ENCODE peak calls at places on chromosomes 7 and 10, in four cellular contexts. V, O, M and Y are unnamed samples.

GRCh38 chr7:140857048-140857447 is 67.7 kb downstream of the BRAF start:
- DNase-seq in V (no peak), M (peak; percentile 3), O (no peak), Y (no peak)

GRCh38 chr10:120630266-120630665 is 173.2 kb downstream of the PLPP4 start:
- DNase-seq in M (no peak), O (no peak), V (no peak), Y (no peak)

GRCh38 chr7:129375221-129375938 is 58.9 kb upstream of the STRIP2 start:
- DNase-seq in V (no peak), M (no peak), O (no peak), Y (no peak)

GRCh38 chr7:117114272-117114671 is 161.0 kb downstream of the ST7 start:
- DNase-seq in O (no peak), V (no peak), M (no peak), Y (no peak)

GRCh38 chr10:84683980-84684740 is 355.8 kb downstream of the CCSER2 start:
- DNase-seq in V (peak; percentile 60), M (no peak), O (no peak), Y (no peak)

GRCh38 chr10:88783734-88784133 is 18.8 kb upstream of the LIPM start:
- DNase-seq in O (no peak), V (no peak), M (no peak), Y (no peak)

GRCh38 chr7:3042861-3043489 is 692 bp downstream of the CARD11 start:
- DNase-seq in O (no peak), M (no peak), V (peak; percentile 40), Y (no peak)

GRCh38 chr10:91313761-91314520 is 93.5 kb downstream of the PCGF5 start:
- DNase-seq in M (peak; percentile 73), V (peak; percentile 34), O (no peak), Y (no peak)

GRCh38 chr7:28114056-28114455 is 66.5 kb downstream of the JAZF1 start:
- DNase-seq in M (no peak), O (no peak), V (no peak), Y (no peak)

GRCh38 chr10:102455893-102456471 is 4.6 kb upstream of the C10orf95 start:
- DNase-seq in O (no peak), M (peak; percentile 93), V (peak; percentile 84), Y (no peak)

GRCh38 chr7:6691609-6692106 is 15.1 kb downstream of the ZNF12 start:
- DNase-seq in O (no peak), M (peak; percentile 40), V (peak; percentile 15), Y (no peak)

GRCh38 chr10:9301554-9301953 is 1247.1 kb downstream of the GATA3 start:
- DNase-seq in O (no peak), M (no peak), V (no peak), Y (no peak)

GRCh38 chr7:137480401-137480800 is 136.9 kb upstream of the PTN start:
- DNase-seq in V (no peak), M (no peak), O (no peak), Y (no peak)

GRCh38 chr10:58701398-58702135 is 188.9 kb downstream of the BICC1 start:
- DNase-seq in M (peak; percentile 90), O (no peak), V (peak; percentile 64), Y (no peak)

GRCh38 chr7:100957832-100958421 is 8.6 kb downstream of the MUC3A start:
- DNase-seq in M (peak; percentile 15), O (no peak), V (peak; percentile 23), Y (no peak)

GRCh38 chr7:26584964-26585650 is 279.3 kb downstream of the SKAP2 start:
- DNase-seq in M (no peak), V (no peak), O (no peak), Y (no peak)

GRCh38 chr10:13773496-13774170 is 186.9 kb downstream of the PRPF18 start:
- DNase-seq in O (no peak), M (no peak), V (peak; percentile 31), Y (no peak)

GRCh38 chr7:55533050-55533728 is 39.1 kb downstream of the VOPP1 start:
- DNase-seq in M (no peak), O (no peak), V (peak; percentile 75), Y (no peak)

GRCh38 chr10:122861724-122862161 is 16.1 kb upstream of the CUZD1 start:
- DNase-seq in O (no peak), V (peak; percentile 71), M (peak; percentile 69), Y (no peak)

GRCh38 chr10:97713828-97714400 is 384 bp downstream of the MARVELD1 start:
- DNase-seq in O (peak; percentile 69), M (peak; percentile 79), V (peak; percentile 89), Y (peak; percentile 73)

GRCh38 chr7:15567652-15568051 is 5.8 kb upstream of the AGMO start:
- DNase-seq in M (no peak), O (no peak), V (peak; percentile 84), Y (no peak)

GRCh38 chr7:102925962-102926825 is 13.4 kb downstream of the LRRC17 start:
- DNase-seq in O (no peak), M (peak; percentile 78), V (no peak), Y (no peak)

GRCh38 chr10:45464958-45465567 is 91.0 kb downstream of the ALOX5 start:
- DNase-seq in V (peak; percentile 71), M (peak; percentile 71), O (peak; percentile 54), Y (peak; percentile 87)

GRCh38 chr10:6350609-6351008 is 147.9 kb downstream of the PFKFB3 start:
- DNase-seq in O (no peak), M (no peak), V (no peak), Y (no peak)

GRCh38 chr7:85612514-85612913 is 425.7 kb upstream of the SEMA3D start:
- DNase-seq in M (no peak), V (no peak), O (no peak), Y (no peak)

GRCh38 chr7:103154042-103154441 is 5.1 kb upstream of the NAPEPLD start:
- DNase-seq in O (no peak), V (no peak), M (no peak), Y (no peak)

GRCh38 chr10:110597476-110597875 is 30.0 kb downstream of the SMC3 start:
- DNase-seq in M (no peak), O (no peak), V (no peak), Y (no peak)

GRCh38 chr10:2604891-2605290 is 462.5 kb upstream of the PFKP start:
- DNase-seq in V (no peak), O (no peak), M (no peak), Y (no peak)

GRCh38 chr7:84231157-84231556 is 36.6 kb upstream of the SEMA3A start:
- DNase-seq in M (peak; percentile 25), V (peak; percentile 46), O (no peak), Y (no peak)

GRCh38 chr10:73648252-73648651 is 7.0 kb upstream of the MYOZ1 start:
- DNase-seq in M (peak; percentile 24), O (no peak), V (no peak), Y (peak; percentile 31)

GRCh38 chr7:112176241-112176640 is 30.0 kb downstream of the DOCK4 start:
- DNase-seq in V (no peak), M (no peak), O (no peak), Y (no peak)

GRCh38 chr7:112182749-112183148 is 23.4 kb downstream of the DOCK4 start:
- DNase-seq in M (no peak), V (no peak), O (no peak), Y (no peak)

GRCh38 chr7:112183266-112183665 is 22.9 kb downstream of the DOCK4 start:
- DNase-seq in O (no peak), V (no peak), M (no peak), Y (no peak)

GRCh38 chr7:112176693-112177415 is 29.3 kb downstream of the DOCK4 start:
- DNase-seq in V (no peak), M (no peak), O (no peak), Y (no peak)

DNA sequence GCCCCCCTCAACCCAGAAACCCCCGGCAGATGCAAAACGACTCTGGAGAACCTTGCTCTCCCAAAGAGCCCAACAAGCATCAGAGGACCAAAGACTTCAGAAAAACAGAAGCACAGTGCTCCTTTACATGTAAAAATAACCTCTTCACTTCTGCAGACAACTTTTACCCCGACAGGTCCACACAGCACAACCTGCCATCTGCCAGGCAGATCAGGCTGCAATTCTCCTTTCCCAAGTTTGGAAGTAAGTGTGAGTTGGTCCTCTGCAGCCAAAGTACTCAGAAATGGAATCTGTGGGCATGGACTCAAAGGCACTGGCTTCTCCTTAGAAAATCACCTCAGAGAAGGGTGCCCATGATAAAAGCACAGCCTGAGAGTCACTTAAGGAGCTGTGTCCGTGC is 26.0 kb downstream of the DOCK4 start:
- DNase-seq in M (no peak), O (no peak), V (no peak), Y (no peak)
- TF ChIP-seq CTCF in M (no peak), O (no peak), V (no peak), Y (no peak)

GRCh38 chr7:884191-885003 is 8.0 kb downstream of the GET4 start:
- DNase-seq in O (no peak), M (no peak), V (peak; percentile 66), Y (peak; percentile 22)
- TF ChIP-seq CTCF in O (no peak), M (no peak), V (no peak), Y (no peak)

GRCh38 chr7:44489955-44490350 is 505 bp downstream of the NUDCD3 start:
- DNase-seq in O (no peak), M (peak; percentile 39), V (peak; percentile 63), Y (no peak)

GRCh38 chr7:44486693-44487092 is 3.8 kb downstream of the NUDCD3 start:
- DNase-seq in O (no peak), V (peak; percentile 74), M (peak; percentile 53), Y (no peak)

GRCh38 chr7:44488955-44489354 is 1.5 kb downstream of the NUDCD3 start:
- DNase-seq in M (no peak), V (no peak), O (no peak), Y (no peak)

GRCh38 chr7:44491229-44491628 is 771 bp upstream of the NUDCD3 start:
- DNase-seq in V (no peak), M (no peak), O (no peak), Y (no peak)

DNA sequence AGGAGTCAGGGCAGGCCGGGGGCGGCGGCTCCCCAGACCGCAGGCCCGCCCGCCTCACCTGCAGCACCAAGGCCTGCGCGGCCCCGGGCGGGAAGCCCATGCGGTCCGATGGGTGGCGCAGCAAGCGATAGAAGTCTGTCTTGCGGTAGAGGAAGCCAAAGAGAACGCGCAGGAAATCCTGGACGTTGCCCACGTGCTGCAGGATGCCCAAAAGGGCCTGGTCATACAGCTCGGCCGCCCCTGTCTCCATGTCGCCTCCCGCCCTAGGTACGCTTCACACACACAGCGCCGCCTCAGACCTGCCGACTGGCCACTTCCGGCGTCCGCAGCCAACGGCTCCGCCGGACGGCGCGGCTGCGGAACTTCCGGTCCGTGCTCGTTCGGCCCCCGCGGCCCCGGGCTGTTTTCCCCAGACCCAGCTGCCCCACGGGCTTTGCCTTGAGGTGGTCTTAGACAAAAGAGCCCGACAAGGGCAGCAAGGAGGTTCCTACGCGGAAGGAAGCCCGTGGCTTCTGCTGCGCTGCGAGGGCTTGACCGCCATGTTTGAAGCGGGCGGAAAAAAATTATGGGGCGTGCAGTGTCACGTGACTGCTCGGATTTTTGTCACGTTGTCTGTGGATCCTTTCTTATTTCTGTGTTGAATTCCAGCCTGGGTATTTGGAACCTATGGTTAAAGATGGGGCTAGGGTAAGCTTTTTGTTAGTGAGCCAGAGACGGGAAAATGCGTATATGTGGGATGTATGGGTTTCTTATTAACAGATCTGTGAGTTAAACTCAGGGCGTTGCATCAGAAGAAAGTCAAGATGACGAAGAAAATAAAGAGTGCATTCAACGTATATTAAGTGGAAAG is at the start of gene NUDCD3:
- DNase-seq in O (peak; percentile 80), M (peak; percentile 88), V (peak; percentile 85), Y (peak; percentile 84)
- TF ChIP-seq CTCF in O (no peak), M (peak; percentile 15), V (peak; percentile 20), Y (no peak)

GRCh38 chr7:8536431-8536830 is 103.0 kb downstream of the NXPH1 start:
- DNase-seq in M (no peak), V (no peak), O (no peak), Y (no peak)
- TF ChIP-seq CTCF in M (no peak), V (no peak), O (no peak), Y (no peak)